ENCODE peak calls at places on chromosomes 1 and 21, in seven cellular contexts. A is left lung, E is fibroblast of lung, U is psoas muscle, G is stomach, S is heart left ventricle, B is PC-9. O is an unnamed sample. For H3K27me3, the result is how much of the 10 kb centered on the place peaks cover.

GRCh38 chr1:205515781-205516253 is 11.3 kb downstream of the CDK18 start:
- DNase-seq in A (no peak), E (no peak), U (no peak), G (no peak), S (peak), B (peak), O (no peak)

GRCh38 chr21:37546299-37546908 is 179.8 kb downstream of the DYRK1A start:
- DNase-seq in A (no peak), E (no peak), U (no peak), G (no peak), S (peak), B (no peak), O (no peak)

GRCh38 chr1:223479718-223480425 is 86.7 kb downstream of the CCDC185 start:
- DNase-seq in A (no peak), E (peak), U (no peak), G (no peak), S (no peak), B (no peak), O (no peak)

GRCh38 chr1:40143891-40144575 is 17.2 kb upstream of the RLF start:
- DNase-seq in A (no peak), E (peak), U (no peak), G (peak), S (peak), B (peak), O (peak)

GRCh38 chr1:229164836-229165285 is 106.0 kb upstream of the RAB4A start:
- DNase-seq in A (no peak), E (no peak), U (no peak), G (peak), S (no peak), B (no peak), O (no peak)

GRCh38 chr21:8989261-8989882 is 1532.0 kb upstream of the TPTE start:
- DNase-seq in A (no peak), E (peak), U (no peak), G (no peak), S (no peak), B (peak), O (no peak)

GRCh38 chr1:89547563-89548485 is 23.2 kb downstream of the LRRC8B start:
- DNase-seq in A (no peak), E (peak), U (peak), G (no peak), S (no peak), B (peak), O (peak)

GRCh38 chr1:155002479-155003226 is at the start of gene ZBTB7B:
- DNase-seq in A (peak), E (peak), U (peak), G (peak), S (no peak), B (no peak), O (peak)

GRCh38 chr1:219329606-219330005 is 155.9 kb downstream of the LYPLAL1 start:
- DNase-seq in A (no peak), E (peak), U (no peak), G (no peak), S (no peak), B (no peak), O (no peak)

GRCh38 chr1:234437423-234438171 is 41.4 kb downstream of the TARBP1 start:
- DNase-seq in A (no peak), E (peak), U (peak), G (peak), S (no peak), B (no peak), O (no peak)

GRCh38 chr1:91523462-91523861 is 22.8 kb downstream of the CDC7 start:
- DNase-seq in A (no peak), E (no peak), U (no peak), G (no peak), S (no peak), B (no peak), O (no peak)

GRCh38 chr1:9573723-9574122 is 15.0 kb upstream of the TMEM201 start:
- DNase-seq in A (no peak), E (no peak), U (no peak), G (no peak), S (no peak), B (no peak), O (no peak)

GRCh38 chr1:172948457-172948856 is 102.3 kb downstream of the TNFSF18 start:
- DNase-seq in A (no peak), E (peak), U (no peak), G (no peak), S (no peak), B (no peak), O (no peak)

GRCh38 chr21:43343992-43344886 is 82.7 kb downstream of the SIK1 start:
- DNase-seq in A (peak), E (no peak), U (no peak), G (peak), S (no peak), B (no peak), O (no peak)
- H3K4me3 ChIP-seq in A (no peak), E (no peak), U (no peak), G (no peak), S (no peak), B (no peak), O (no peak)

DNA sequence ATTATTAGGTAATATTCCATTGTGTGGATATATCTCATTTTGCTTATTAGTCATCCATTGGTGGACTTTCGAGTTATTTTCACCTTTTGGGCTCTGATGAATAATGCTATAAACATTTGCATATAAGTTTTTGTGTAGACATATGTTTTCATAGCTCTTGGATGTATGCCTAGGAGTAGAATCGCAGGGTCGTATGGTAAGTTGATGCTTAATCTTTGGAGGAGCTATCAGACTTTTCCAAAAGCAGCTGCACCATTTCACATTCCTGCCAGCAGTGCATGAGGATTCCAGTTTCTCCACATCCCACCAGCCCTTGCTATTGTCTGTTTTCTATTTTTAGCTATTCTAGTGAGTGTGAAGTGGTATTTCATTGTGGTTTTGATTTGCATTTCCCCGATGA is 120.3 kb upstream of the TMEM51 start:
- DNase-seq in A (no peak), E (peak), U (no peak), G (no peak), S (no peak), B (no peak), O (no peak)
- TF ChIP-seq CTCF in A (no peak), E (peak), U (no peak), G (no peak), S (no peak), B (no peak), O (no peak)

GRCh38 chr1:156690673-156691032 is 13.4 kb upstream of the NES start:
- DNase-seq in A (no peak), E (no peak), U (no peak), G (no peak), S (no peak), B (no peak), O (no peak)
- H3K27me3 ChIP-seq in A (under half), E (under half), U (under half), G (under half), S (under half), B (under half), O (under half)

DNA sequence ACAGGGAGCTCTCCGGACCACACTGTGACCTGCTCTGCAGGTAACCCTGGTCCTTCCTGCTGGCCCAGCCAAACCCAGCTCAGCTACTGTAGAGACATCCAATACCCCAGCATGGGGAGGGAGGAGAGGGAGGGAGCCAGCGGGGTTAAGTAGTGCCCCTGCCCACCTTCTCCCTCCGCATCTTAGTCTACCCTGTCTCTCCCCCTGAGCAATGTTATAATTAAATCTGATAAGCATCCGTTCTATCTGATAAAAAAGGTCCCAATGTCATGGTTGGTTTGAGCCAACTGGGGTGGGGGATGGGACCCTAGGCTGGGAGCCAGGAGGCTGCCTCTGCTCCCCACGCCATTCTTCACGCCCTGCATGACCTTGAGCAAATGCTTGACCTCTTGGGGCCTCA is 14.4 kb upstream of the ARHGEF10L start:
- DNase-seq in A (no peak), E (no peak), U (no peak), G (no peak), S (no peak), B (no peak), O (no peak)
- H3K4me3 ChIP-seq in A (no peak), E (no peak), U (no peak), G (no peak), S (no peak), B (no peak), O (no peak)

GRCh38 chr21:34635307-34635706 is 20.4 kb upstream of the RCAN1 start:
- DNase-seq in A (no peak), E (no peak), U (no peak), G (no peak), S (no peak), B (no peak), O (no peak)
- TF ChIP-seq CTCF in A (peak), E (peak), U (peak), G (no peak), S (no peak), B (peak), O (peak)

GRCh38 chr1:46457178-46457577 is 32.5 kb upstream of the DMBX1 start:
- DNase-seq in A (no peak), E (no peak), U (no peak), G (no peak), S (no peak), B (no peak), O (no peak)

GRCh38 chr1:46458846-46459245 is 30.8 kb upstream of the DMBX1 start:
- DNase-seq in A (no peak), E (no peak), U (no peak), G (no peak), S (no peak), B (no peak), O (no peak)

GRCh38 chr1:46459315-46459714 is 30.3 kb upstream of the DMBX1 start:
- DNase-seq in A (no peak), E (no peak), U (no peak), G (no peak), S (no peak), B (no peak), O (no peak)

GRCh38 chr1:46456411-46456963 is 33.1 kb upstream of the DMBX1 start:
- DNase-seq in A (no peak), E (no peak), U (no peak), G (no peak), S (no peak), B (no peak), O (no peak)

DNA sequence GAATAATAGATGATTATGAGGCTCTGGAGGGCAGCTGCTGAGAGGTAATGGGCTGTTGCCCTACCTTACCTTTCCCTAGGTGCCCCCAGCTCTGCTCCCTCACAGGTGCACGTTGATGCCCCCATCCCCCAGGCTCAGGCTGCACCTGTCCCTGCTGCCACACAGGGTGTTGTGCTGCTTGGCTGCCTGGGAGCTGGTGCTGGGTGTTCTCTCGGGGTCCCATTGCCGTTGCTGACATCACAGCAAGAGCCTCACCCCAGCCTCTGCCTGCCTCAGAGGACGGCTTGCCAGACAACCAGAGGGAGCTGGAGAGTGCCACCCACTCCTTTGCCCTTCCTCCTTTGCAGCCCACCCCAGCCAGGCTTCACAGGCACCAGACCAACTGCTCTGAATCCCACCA is 31.4 kb upstream of the DMBX1 start:
- DNase-seq in A (no peak), E (no peak), U (no peak), G (no peak), S (no peak), B (no peak), O (no peak)
- H3K27me3 ChIP-seq in A (under half), E (under half), U (under half), G (under half), S (under half), B (under half), O (under half)